ENCODE peak calls at places on chromosome 11, in nine cellular contexts. One of them, this sample, is unnamed.

GRCh38 chr11:67691149-67691548 is 16.7 kb upstream of the ALDH3B2 start:
- DNase-seq in AG09309: no peak
- DNase-seq in PC-3: peak
- DNase-seq in iPS DF 6.9: no peak
- DNase-seq in heart right ventricle: no peak
- DNase-seq in upper lobe of right lung: no peak
- DNase-seq in right cardiac atrium: no peak
- DNase-seq in cardiac muscle cell: peak
- DNase-seq in PC-9: peak
- DNase-seq in this sample: no peak

GRCh38 chr11:120066738-120067303 is 71.1 kb downstream of the TRIM29 start:
- DNase-seq in AG09309: no peak
- DNase-seq in PC-3: no peak
- DNase-seq in iPS DF 6.9: no peak
- DNase-seq in heart right ventricle: no peak
- DNase-seq in upper lobe of right lung: no peak
- DNase-seq in right cardiac atrium: no peak
- DNase-seq in cardiac muscle cell: no peak
- DNase-seq in PC-9: no peak
- DNase-seq in this sample: peak

GRCh38 chr11:113805640-113806039 is 26.0 kb downstream of the CLDN25 start:
- DNase-seq in AG09309: no peak
- DNase-seq in PC-3: peak
- DNase-seq in iPS DF 6.9: no peak
- DNase-seq in heart right ventricle: no peak
- DNase-seq in upper lobe of right lung: no peak
- DNase-seq in right cardiac atrium: no peak
- DNase-seq in cardiac muscle cell: no peak
- DNase-seq in PC-9: no peak
- DNase-seq in this sample: no peak

GRCh38 chr11:18669629-18670162 is 28.9 kb upstream of the TMEM86A start:
- DNase-seq in AG09309: no peak
- DNase-seq in PC-3: peak
- DNase-seq in iPS DF 6.9: no peak
- DNase-seq in heart right ventricle: no peak
- DNase-seq in upper lobe of right lung: no peak
- DNase-seq in right cardiac atrium: no peak
- DNase-seq in cardiac muscle cell: no peak
- DNase-seq in PC-9: peak
- DNase-seq in this sample: no peak

GRCh38 chr11:114386545-114386944 is 13.8 kb downstream of the C11orf71 start:
- DNase-seq in AG09309: peak
- DNase-seq in PC-3: no peak
- DNase-seq in iPS DF 6.9: no peak
- DNase-seq in heart right ventricle: no peak
- DNase-seq in upper lobe of right lung: no peak
- DNase-seq in right cardiac atrium: no peak
- DNase-seq in cardiac muscle cell: no peak
- DNase-seq in PC-9: no peak
- DNase-seq in this sample: no peak

GRCh38 chr11:73366265-73366610 is 10.0 kb upstream of the RELT start:
- DNase-seq in AG09309: no peak
- DNase-seq in PC-3: no peak
- DNase-seq in iPS DF 6.9: no peak
- DNase-seq in heart right ventricle: no peak
- DNase-seq in upper lobe of right lung: no peak
- DNase-seq in right cardiac atrium: no peak
- DNase-seq in cardiac muscle cell: no peak
- DNase-seq in PC-9: no peak
- DNase-seq in this sample: no peak

GRCh38 chr11:38460429-38460828 is 1862.4 kb upstream of the RAG2 start:
- DNase-seq in AG09309: no peak
- DNase-seq in PC-3: peak
- DNase-seq in iPS DF 6.9: no peak
- DNase-seq in heart right ventricle: no peak
- DNase-seq in upper lobe of right lung: no peak
- DNase-seq in right cardiac atrium: no peak
- DNase-seq in cardiac muscle cell: no peak
- DNase-seq in PC-9: no peak
- DNase-seq in this sample: no peak

GRCh38 chr11:75461136-75461535 is 28.1 kb upstream of the KLHL35 start:
- DNase-seq in AG09309: no peak
- DNase-seq in PC-3: no peak
- DNase-seq in iPS DF 6.9: no peak
- DNase-seq in heart right ventricle: no peak
- DNase-seq in upper lobe of right lung: no peak
- DNase-seq in right cardiac atrium: no peak
- DNase-seq in cardiac muscle cell: no peak
- DNase-seq in PC-9: no peak
- DNase-seq in this sample: no peak

GRCh38 chr11:70643642-70644041 is 245.3 kb downstream of the CTTN start:
- DNase-seq in AG09309: no peak
- DNase-seq in PC-3: no peak
- DNase-seq in iPS DF 6.9: no peak
- DNase-seq in heart right ventricle: no peak
- DNase-seq in upper lobe of right lung: no peak
- DNase-seq in right cardiac atrium: no peak
- DNase-seq in cardiac muscle cell: no peak
- DNase-seq in PC-9: no peak
- DNase-seq in this sample: no peak

GRCh38 chr11:134995746-134996145 is 583.7 kb upstream of the B3GAT1 start:
- DNase-seq in AG09309: no peak
- DNase-seq in PC-3: no peak
- DNase-seq in iPS DF 6.9: no peak
- DNase-seq in heart right ventricle: no peak
- DNase-seq in upper lobe of right lung: no peak
- DNase-seq in right cardiac atrium: no peak
- DNase-seq in cardiac muscle cell: no peak
- DNase-seq in PC-9: no peak
- DNase-seq in this sample: no peak

GRCh38 chr11:105609832-105610781 is at the start of gene GRIA4:
- DNase-seq in AG09309: no peak
- DNase-seq in PC-3: no peak
- DNase-seq in iPS DF 6.9: no peak
- DNase-seq in heart right ventricle: no peak
- DNase-seq in upper lobe of right lung: peak
- DNase-seq in right cardiac atrium: peak
- DNase-seq in cardiac muscle cell: peak
- DNase-seq in PC-9: no peak
- DNase-seq in this sample: no peak
- H3K4me3 ChIP-seq in AG09309: peak
- H3K4me3 ChIP-seq in PC-3: peak
- H3K4me3 ChIP-seq in iPS DF 6.9: peak
- H3K4me3 ChIP-seq in heart right ventricle: peak
- H3K4me3 ChIP-seq in upper lobe of right lung: peak
- H3K4me3 ChIP-seq in right cardiac atrium: peak
- H3K4me3 ChIP-seq in cardiac muscle cell: peak
- H3K4me3 ChIP-seq in PC-9: no peak
- H3K4me3 ChIP-seq in this sample: peak

GRCh38 chr11:62025429-62026105 is 58.1 kb upstream of the FTH1 start:
- DNase-seq in AG09309: peak
- DNase-seq in PC-3: peak
- DNase-seq in iPS DF 6.9: no peak
- DNase-seq in heart right ventricle: peak
- DNase-seq in upper lobe of right lung: peak
- DNase-seq in right cardiac atrium: peak
- DNase-seq in cardiac muscle cell: no peak
- DNase-seq in PC-9: peak
- DNase-seq in this sample: no peak
- H3K4me3 ChIP-seq in AG09309: peak
- H3K4me3 ChIP-seq in PC-3: peak
- H3K4me3 ChIP-seq in iPS DF 6.9: no peak
- H3K4me3 ChIP-seq in heart right ventricle: peak
- H3K4me3 ChIP-seq in upper lobe of right lung: no peak
- H3K4me3 ChIP-seq in right cardiac atrium: no peak
- H3K4me3 ChIP-seq in cardiac muscle cell: no peak
- H3K4me3 ChIP-seq in PC-9: peak
- H3K4me3 ChIP-seq in this sample: no peak

GRCh38 chr11:66087148-66087908 is 17.3 kb downstream of the PACS1 start:
- DNase-seq in AG09309: no peak
- DNase-seq in PC-3: no peak
- DNase-seq in iPS DF 6.9: no peak
- DNase-seq in heart right ventricle: no peak
- DNase-seq in upper lobe of right lung: no peak
- DNase-seq in right cardiac atrium: no peak
- DNase-seq in cardiac muscle cell: no peak
- DNase-seq in PC-9: no peak
- DNase-seq in this sample: no peak
- H3K4me3 ChIP-seq in AG09309: no peak
- H3K4me3 ChIP-seq in PC-3: no peak
- H3K4me3 ChIP-seq in iPS DF 6.9: no peak
- H3K4me3 ChIP-seq in heart right ventricle: no peak
- H3K4me3 ChIP-seq in upper lobe of right lung: no peak
- H3K4me3 ChIP-seq in right cardiac atrium: no peak
- H3K4me3 ChIP-seq in cardiac muscle cell: no peak
- H3K4me3 ChIP-seq in PC-9: no peak
- H3K4me3 ChIP-seq in this sample: no peak

GRCh38 chr11:14904745-14905103 is 12.7 kb upstream of the CYP2R1 start:
- DNase-seq in AG09309: no peak
- DNase-seq in PC-3: no peak
- DNase-seq in iPS DF 6.9: no peak
- DNase-seq in heart right ventricle: peak
- DNase-seq in upper lobe of right lung: peak
- DNase-seq in right cardiac atrium: peak
- DNase-seq in cardiac muscle cell: peak
- DNase-seq in PC-9: no peak
- DNase-seq in this sample: peak

GRCh38 chr11:14905104-14906033 is 13.3 kb upstream of the CYP2R1 start:
- DNase-seq in AG09309: no peak
- DNase-seq in PC-3: no peak
- DNase-seq in iPS DF 6.9: no peak
- DNase-seq in heart right ventricle: peak
- DNase-seq in upper lobe of right lung: peak
- DNase-seq in right cardiac atrium: peak
- DNase-seq in cardiac muscle cell: peak
- DNase-seq in PC-9: no peak
- DNase-seq in this sample: peak

GRCh38 chr11:14906614-14907392 is 14.8 kb upstream of the CYP2R1 start:
- DNase-seq in AG09309: no peak
- DNase-seq in PC-3: no peak
- DNase-seq in iPS DF 6.9: no peak
- DNase-seq in heart right ventricle: no peak
- DNase-seq in upper lobe of right lung: no peak
- DNase-seq in right cardiac atrium: no peak
- DNase-seq in cardiac muscle cell: no peak
- DNase-seq in PC-9: no peak
- DNase-seq in this sample: no peak

GRCh38 chr11:14908214-14908880 is 16.3 kb upstream of the CYP2R1 start:
- DNase-seq in AG09309: no peak
- DNase-seq in PC-3: peak
- DNase-seq in iPS DF 6.9: no peak
- DNase-seq in heart right ventricle: no peak
- DNase-seq in upper lobe of right lung: no peak
- DNase-seq in right cardiac atrium: no peak
- DNase-seq in cardiac muscle cell: peak
- DNase-seq in PC-9: no peak
- DNase-seq in this sample: no peak

DNA sequence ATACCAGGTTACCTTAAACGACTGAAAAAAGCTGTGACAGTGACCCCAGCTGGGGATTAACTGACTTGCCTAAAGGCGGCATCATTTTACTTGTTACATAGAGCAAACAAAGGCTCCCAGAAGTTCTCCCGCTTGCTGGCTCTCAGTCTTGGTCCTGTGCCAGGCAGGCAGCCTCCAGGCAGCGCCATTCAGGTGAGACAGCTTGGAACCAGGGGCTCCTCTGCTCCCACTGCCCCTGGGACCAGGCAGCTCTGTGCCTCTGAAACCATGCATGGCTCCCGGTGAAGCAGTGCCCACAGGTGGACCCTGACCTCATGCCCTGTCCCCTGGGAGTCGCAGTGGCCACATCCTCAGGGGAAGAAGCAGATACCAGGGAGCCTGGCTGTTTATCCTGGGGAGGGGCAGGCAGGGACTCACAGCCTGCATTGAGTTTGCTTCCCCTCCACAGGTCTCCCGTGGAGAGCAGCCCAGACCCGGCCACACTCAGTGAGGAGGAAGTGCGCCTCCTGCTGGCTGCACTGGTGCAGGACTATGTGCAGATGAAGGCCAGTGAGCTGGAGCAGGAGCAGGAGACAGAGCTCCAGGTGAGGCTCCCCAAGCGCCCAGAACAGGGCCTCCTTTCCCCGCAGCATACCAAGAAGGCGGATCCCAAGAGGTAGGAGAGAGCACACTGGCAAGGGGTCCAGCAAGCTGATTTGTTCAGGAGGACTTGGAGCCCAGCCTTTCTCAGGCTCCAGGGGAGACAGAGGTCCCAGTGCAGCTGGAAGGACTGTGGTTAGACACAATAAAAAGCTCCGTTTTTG is 15.6 kb upstream of the CYP2R1 start:
- DNase-seq in AG09309: no peak
- DNase-seq in PC-3: peak
- DNase-seq in iPS DF 6.9: no peak
- DNase-seq in heart right ventricle: peak
- DNase-seq in upper lobe of right lung: peak
- DNase-seq in right cardiac atrium: peak
- DNase-seq in cardiac muscle cell: peak
- DNase-seq in PC-9: no peak
- DNase-seq in this sample: peak
- H3K4me3 ChIP-seq in AG09309: no peak
- H3K4me3 ChIP-seq in PC-3: peak
- H3K4me3 ChIP-seq in iPS DF 6.9: no peak
- H3K4me3 ChIP-seq in heart right ventricle: no peak
- H3K4me3 ChIP-seq in upper lobe of right lung: no peak
- H3K4me3 ChIP-seq in right cardiac atrium: no peak
- H3K4me3 ChIP-seq in cardiac muscle cell: no peak
- H3K4me3 ChIP-seq in PC-9: no peak
- H3K4me3 ChIP-seq in this sample: no peak

GRCh38 chr11:110026823-110027626 is 66.2 kb upstream of the ZC3H12C start:
- DNase-seq in AG09309: no peak
- DNase-seq in PC-3: no peak
- DNase-seq in iPS DF 6.9: no peak
- DNase-seq in heart right ventricle: no peak
- DNase-seq in upper lobe of right lung: no peak
- DNase-seq in right cardiac atrium: no peak
- DNase-seq in cardiac muscle cell: no peak
- DNase-seq in PC-9: no peak
- DNase-seq in this sample: no peak
- H3K4me3 ChIP-seq in AG09309: no peak
- H3K4me3 ChIP-seq in PC-3: no peak
- H3K4me3 ChIP-seq in iPS DF 6.9: no peak
- H3K4me3 ChIP-seq in heart right ventricle: no peak
- H3K4me3 ChIP-seq in upper lobe of right lung: no peak
- H3K4me3 ChIP-seq in right cardiac atrium: no peak
- H3K4me3 ChIP-seq in cardiac muscle cell: no peak
- H3K4me3 ChIP-seq in PC-9: no peak
- H3K4me3 ChIP-seq in this sample: no peak

DNA sequence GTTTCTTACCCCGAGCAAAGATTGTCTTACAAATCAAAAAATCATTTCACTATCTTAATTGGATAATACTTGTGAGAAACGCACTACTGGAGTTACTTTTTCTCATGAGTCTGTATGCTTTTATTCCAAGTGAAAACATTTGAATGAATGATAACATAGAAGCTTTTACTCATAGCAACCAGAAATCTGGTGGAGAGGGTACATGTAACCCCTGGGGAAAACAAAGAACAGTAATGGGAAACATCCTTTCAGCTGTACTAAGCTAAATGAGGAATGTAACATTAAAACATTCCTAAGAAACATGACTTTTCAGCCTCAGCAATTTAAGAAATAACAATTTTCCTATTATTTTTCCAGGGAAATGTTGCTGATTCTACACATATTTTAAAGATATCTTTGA is 97.3 kb upstream of the CEP126 start:
- DNase-seq in AG09309: no peak
- DNase-seq in PC-3: no peak
- DNase-seq in iPS DF 6.9: no peak
- DNase-seq in heart right ventricle: no peak
- DNase-seq in upper lobe of right lung: no peak
- DNase-seq in right cardiac atrium: no peak
- DNase-seq in cardiac muscle cell: no peak
- DNase-seq in PC-9: no peak
- DNase-seq in this sample: no peak
- H3K4me3 ChIP-seq in AG09309: no peak
- H3K4me3 ChIP-seq in PC-3: no peak
- H3K4me3 ChIP-seq in iPS DF 6.9: no peak
- H3K4me3 ChIP-seq in heart right ventricle: no peak
- H3K4me3 ChIP-seq in upper lobe of right lung: no peak
- H3K4me3 ChIP-seq in right cardiac atrium: no peak
- H3K4me3 ChIP-seq in cardiac muscle cell: no peak
- H3K4me3 ChIP-seq in PC-9: no peak
- H3K4me3 ChIP-seq in this sample: no peak

This sample was measured in H1.